ENCODE peak calls at places on chromosomes 6 and 20, in seven cellular contexts. A, V, C, W, L, E and X are unnamed samples.

GRCh38 chr20:5729348-5729747 is 20.9 kb upstream of the SHLD1 start:
- DNase-seq in A (no peak), V (no peak), C (no peak), W (no peak), L (no peak), E (no peak), X (no peak)

GRCh38 chr6:108071736-108072276 is 2.7 kb downstream of the OSTM1 start:
- DNase-seq in A (no peak), V (no peak), C (no peak), W (no peak), L (no peak), E (no peak), X (no peak)

GRCh38 chr6:89585156-89585555 is 53.4 kb downstream of the LYRM2 start:
- DNase-seq in A (no peak), V (peak), C (no peak), W (no peak), L (no peak), E (no peak), X (no peak)

GRCh38 chr20:40963505-40963845 is 65.1 kb upstream of the TOP1 start:
- DNase-seq in A (no peak), V (no peak), C (no peak), W (no peak), L (no peak), E (peak), X (no peak)

GRCh38 chr6:116395647-116396046 is 24.9 kb downstream of the DSE start:
- DNase-seq in A (no peak), V (no peak), C (no peak), W (no peak), L (no peak), E (no peak), X (no peak)

GRCh38 chr20:35866446-35867202 is 87.7 kb downstream of the SCAND1 start:
- DNase-seq in A (no peak), V (peak), C (no peak), W (no peak), L (no peak), E (no peak), X (no peak)

GRCh38 chr20:8749101-8749500 is 319.8 kb upstream of the PLCB4 start:
- DNase-seq in A (no peak), V (peak), C (no peak), W (no peak), L (no peak), E (no peak), X (no peak)

GRCh38 chr6:82906951-82907350 is 158.7 kb downstream of the UBE3D start:
- DNase-seq in A (no peak), V (peak), C (no peak), W (no peak), L (peak), E (no peak), X (no peak)

GRCh38 chr6:63882208-63882607 is 246.6 kb downstream of the PHF3 start:
- DNase-seq in A (no peak), V (no peak), C (no peak), W (no peak), L (no peak), E (no peak), X (no peak)

GRCh38 chr20:60078351-60079250 is 120.4 kb downstream of the CDH26 start:
- DNase-seq in A (no peak), V (no peak), C (no peak), W (no peak), L (peak), E (no peak), X (no peak)

GRCh38 chr20:23622839-23623343 is 14.9 kb downstream of the CST3 start:
- DNase-seq in A (no peak), V (peak), C (peak), W (peak), L (peak), E (peak), X (peak)

GRCh38 chr6:24943774-24944173 is 8.0 kb upstream of the RIPOR2 start:
- DNase-seq in A (no peak), V (no peak), C (no peak), W (no peak), L (no peak), E (no peak), X (no peak)

GRCh38 chr20:36179170-36179945 is 24.8 kb downstream of the EPB41L1 start:
- DNase-seq in A (no peak), V (no peak), C (no peak), W (no peak), L (no peak), E (no peak), X (no peak)

GRCh38 chr6:49979584-49979983 is 10.2 kb upstream of the DEFB113 start:
- DNase-seq in A (no peak), V (no peak), C (no peak), W (no peak), L (no peak), E (no peak), X (no peak)

GRCh38 chr6:169899481-169900145 is 148.2 kb downstream of the ERMARD start:
- DNase-seq in A (no peak), V (no peak), C (no peak), W (no peak), L (no peak), E (peak), X (no peak)

GRCh38 chr20:2696646-2697045 is 4.1 kb downstream of the EBF4 start:
- DNase-seq in A (no peak), V (no peak), C (no peak), W (no peak), L (no peak), E (peak), X (no peak)

GRCh38 chr20:59149678-59150504 is 13.7 kb upstream of the ZNF831 start:
- DNase-seq in A (no peak), V (no peak), C (peak), W (no peak), L (no peak), E (no peak), X (peak)

GRCh38 chr6:82415820-82416219 is 52.2 kb downstream of the TPBG start:
- DNase-seq in A (no peak), V (no peak), C (no peak), W (no peak), L (no peak), E (no peak), X (no peak)

GRCh38 chr6:150418825-150419594 is 50.2 kb downstream of the IYD start:
- DNase-seq in A (peak), V (peak), C (peak), W (peak), L (peak), E (peak), X (peak)

GRCh38 chr6:152173957-152174356 is 366.5 kb downstream of the ESR1 start:
- DNase-seq in A (no peak), V (no peak), C (no peak), W (no peak), L (peak), E (no peak), X (no peak)

GRCh38 chr6:152176219-152176745 is 368.8 kb downstream of the ESR1 start:
- DNase-seq in A (no peak), V (no peak), C (no peak), W (no peak), L (no peak), E (no peak), X (no peak)

GRCh38 chr6:152170702-152171667 is 363.5 kb downstream of the ESR1 start:
- DNase-seq in A (no peak), V (peak), C (no peak), W (no peak), L (no peak), E (no peak), X (no peak)

GRCh38 chr6:152170313-152170701 is 362.8 kb downstream of the ESR1 start:
- DNase-seq in A (no peak), V (no peak), C (no peak), W (no peak), L (no peak), E (no peak), X (no peak)

DNA sequence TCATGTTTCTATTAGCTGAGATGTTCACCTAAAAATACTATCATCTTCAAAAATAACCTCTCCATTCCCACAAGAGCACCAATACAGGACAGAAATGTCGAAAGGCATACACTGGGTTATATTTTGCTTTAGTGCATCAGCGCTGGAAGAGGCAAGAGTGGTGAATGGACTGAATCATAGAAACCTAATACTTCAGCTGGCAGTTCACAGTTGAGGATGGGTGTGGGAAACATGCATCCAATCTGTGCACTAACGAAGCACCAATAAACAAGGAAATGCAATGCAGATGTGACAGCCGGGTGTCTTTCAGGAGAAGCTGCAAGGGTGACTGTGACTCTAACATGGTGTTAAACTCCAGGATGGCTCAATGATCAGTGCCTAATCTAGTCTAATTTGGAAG is 365.8 kb downstream of the ESR1 start:
- DNase-seq in A (no peak), V (no peak), C (no peak), W (peak), L (no peak), E (no peak), X (no peak)
- H3K27ac ChIP-seq in A (no peak), V (no peak), C (peak), W (peak), L (no peak), E (no peak), X (no peak)

GRCh38 chr6:5086294-5086890 is 1.3 kb downstream of the PPP1R3G start:
- DNase-seq in A (no peak), V (peak), C (no peak), W (peak), L (no peak), E (no peak), X (peak)

GRCh38 chr6:5084192-5084786 is 852 bp upstream of the PPP1R3G start:
- DNase-seq in A (peak), V (no peak), C (peak), W (peak), L (no peak), E (peak), X (peak)

GRCh38 chr6:5084787-5085637 is at the start of gene PPP1R3G:
- DNase-seq in A (peak), V (peak), C (peak), W (peak), L (no peak), E (peak), X (peak)

GRCh38 chr6:5087389-5087788 is 2.2 kb downstream of the PPP1R3G start:
- DNase-seq in A (no peak), V (no peak), C (peak), W (peak), L (no peak), E (peak), X (peak)

DNA sequence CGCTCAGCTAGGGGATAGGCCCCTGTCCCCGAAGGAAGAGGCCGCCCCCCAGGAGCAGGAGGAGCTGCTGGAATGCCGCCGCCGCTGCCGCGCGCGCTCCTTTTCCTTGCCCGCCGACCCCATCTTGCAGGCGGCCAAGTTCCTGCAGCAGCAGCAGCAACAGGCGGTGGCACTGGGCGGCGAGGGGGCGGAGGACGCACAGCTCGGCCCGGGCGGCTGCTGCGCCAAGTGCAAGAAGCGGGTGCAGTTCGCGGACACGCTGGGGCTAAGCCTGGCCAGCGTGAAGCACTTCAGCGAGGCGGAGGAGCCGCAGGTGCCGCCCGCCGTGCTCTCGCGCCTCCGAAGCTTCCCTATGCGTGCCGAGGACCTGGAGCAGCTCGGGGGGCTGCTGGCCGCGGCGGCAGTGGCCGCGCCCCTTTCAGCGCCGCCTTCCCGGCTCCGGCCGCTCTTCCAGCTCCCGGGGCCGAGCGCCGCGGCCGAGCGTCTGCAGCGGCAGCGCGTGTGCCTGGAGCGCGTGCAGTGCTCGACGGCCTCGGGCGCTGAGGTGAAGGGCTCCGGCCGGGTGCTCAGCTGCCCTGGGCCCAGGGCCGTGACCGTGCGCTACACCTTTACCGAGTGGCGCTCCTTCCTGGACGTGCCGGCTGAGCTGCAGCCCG is 625 bp downstream of the PPP1R3G start:
- DNase-seq in A (peak), V (peak), C (peak), W (peak), L (no peak), E (peak), X (peak)
- H3K27ac ChIP-seq in A (no peak), V (peak), C (peak), W (peak), L (peak), E (peak), X (peak)

GRCh38 chr6:45455408-45455807 is 77.7 kb upstream of the SUPT3H start:
- DNase-seq in A (no peak), V (no peak), C (no peak), W (no peak), L (no peak), E (no peak), X (no peak)

GRCh38 chr6:45454008-45454911 is 76.5 kb upstream of the SUPT3H start:
- DNase-seq in A (no peak), V (peak), C (no peak), W (no peak), L (no peak), E (no peak), X (no peak)

GRCh38 chr6:45458672-45459071 is 80.9 kb upstream of the SUPT3H start:
- DNase-seq in A (no peak), V (no peak), C (no peak), W (no peak), L (no peak), E (no peak), X (no peak)

GRCh38 chr6:45460166-45460565 is 82.4 kb upstream of the SUPT3H start:
- DNase-seq in A (no peak), V (no peak), C (no peak), W (no peak), L (no peak), E (no peak), X (no peak)

DNA sequence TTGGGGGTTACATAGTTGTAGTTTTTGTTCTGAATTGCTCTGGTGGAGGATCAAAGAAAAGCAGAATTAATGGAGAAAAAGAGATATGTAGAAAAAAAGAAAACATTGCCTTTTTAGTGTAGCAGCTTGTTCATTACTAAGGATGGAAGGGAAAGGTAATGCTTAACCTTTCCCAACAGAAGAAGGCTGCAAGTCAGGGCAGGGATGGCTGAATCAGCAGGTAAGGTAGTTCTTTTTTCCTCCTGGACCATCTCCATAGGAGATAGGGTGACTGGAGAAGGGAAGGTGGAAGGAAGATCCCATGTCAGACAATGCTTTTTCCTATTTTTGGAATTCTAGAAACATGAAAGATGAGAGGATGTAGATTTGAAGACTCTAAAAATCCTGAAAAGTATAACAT is 79.4 kb upstream of the SUPT3H start:
- DNase-seq in A (no peak), V (no peak), C (no peak), W (no peak), L (no peak), E (no peak), X (no peak)
- H3K27ac ChIP-seq in A (no peak), V (no peak), C (no peak), W (no peak), L (no peak), E (no peak), X (no peak)

GRCh38 chr6:43509984-43510826 is at the start of gene LRRC73:
- DNase-seq in A (peak), V (peak), C (peak), W (peak), L (peak), E (peak), X (peak)
- H3K27ac ChIP-seq in A (no peak), V (peak), C (peak), W (peak), L (peak), E (peak), X (peak)

GRCh38 chr20:45449528-45449927 is 20.0 kb upstream of the WFDC2 start:
- DNase-seq in A (peak), V (no peak), C (no peak), W (no peak), L (no peak), E (no peak), X (no peak)
- H3K27ac ChIP-seq in A (no peak), V (no peak), C (peak), W (no peak), L (no peak), E (peak), X (no peak)

GRCh38 chr20:50085481-50086365 is 27.2 kb downstream of the UBE2V1 start:
- DNase-seq in A (peak), V (peak), C (no peak), W (no peak), L (peak), E (peak), X (peak)
- H3K27ac ChIP-seq in A (peak), V (peak), C (peak), W (peak), L (peak), E (no peak), X (peak)

GRCh38 chr6:121951918-121952379 is 447.5 kb upstream of the HSF2 start:
- DNase-seq in A (no peak), V (peak), C (no peak), W (no peak), L (peak), E (peak), X (no peak)
- H3K27ac ChIP-seq in A (no peak), V (no peak), C (no peak), W (no peak), L (no peak), E (peak), X (no peak)